ENCODE peak calls at places on chromosomes 4 and X, in ten cellular contexts. Y, D, K, C, I, B, S, Q, V and T are unnamed samples.

GRCh38 chrX:30892591-30892990 is 3.5 kb upstream of the TAB3 start:
- DNase-seq in S (no peak), Y (no peak), B (no peak), D (no peak), V (peak; percentile 31), Q (no peak), C (no peak), K (no peak), I (no peak), T (no peak)

GRCh38 chrX:139851730-139852129 is 81.1 kb downstream of the ATP11C start:
- DNase-seq in K (no peak), V (no peak), Y (no peak), D (no peak), I (no peak), C (no peak), S (no peak), Q (peak; percentile 67), B (no peak), T (no peak)

GRCh38 chrX:14871767-14872166 is 1.1 kb downstream of the FANCB start:
- DNase-seq in S (no peak), C (no peak), K (no peak), I (no peak), D (no peak), Q (no peak), V (no peak), B (no peak), Y (no peak), T (no peak)

GRCh38 chr4:110062166-110062565 is 136.2 kb downstream of the ELOVL6 start:
- DNase-seq in I (no peak), V (no peak), Y (no peak), C (no peak), Q (no peak), S (no peak), D (peak; percentile 83), K (no peak), B (no peak), T (no peak)

GRCh38 chrX:120306640-120307039 is 4.6 kb downstream of the TMEM255A start:
- DNase-seq in D (no peak), C (no peak), K (no peak), Q (no peak), I (no peak), B (no peak), Y (no peak), S (no peak), V (no peak), T (no peak)

GRCh38 chr4:23476514-23477090 is 413.2 kb downstream of the PPARGC1A start:
- DNase-seq in S (no peak), V (no peak), K (no peak), D (no peak), Y (no peak), C (no peak), I (no peak), Q (no peak), B (no peak), T (no peak)

GRCh38 chr4:13543648-13544555 is at the start of gene NKX3-2:
- DNase-seq in S (no peak), V (no peak), B (no peak), K (peak; percentile 78), Y (peak; percentile 36), I (no peak), C (peak; percentile 41), D (no peak), Q (no peak), T (peak; percentile 60)

GRCh38 chr4:128347930-128348660 is 60.5 kb upstream of the PGRMC2 start:
- DNase-seq in I (no peak), D (no peak), S (no peak), Q (no peak), V (no peak), Y (no peak), C (no peak), K (no peak), B (no peak), T (no peak)

GRCh38 chr4:81019016-81019415 is 11.5 kb upstream of the BMP3 start:
- DNase-seq in Y (no peak), V (no peak), D (no peak), K (no peak), I (no peak), C (no peak), Q (no peak), B (no peak), S (no peak), T (no peak)

GRCh38 chr4:76996445-76996844 is 46.9 kb downstream of the SEPTIN11 start:
- DNase-seq in S (no peak), C (no peak), I (no peak), D (no peak), K (no peak), Q (no peak), Y (no peak), B (no peak), V (peak; percentile 84), T (no peak)

GRCh38 chr4:23135792-23136645 is 443.3 kb downstream of the GBA3 start:
- DNase-seq in B (peak; percentile 24), D (peak; percentile 33), Q (peak; percentile 55), Y (peak; percentile 33), V (peak; percentile 7), I (no peak), C (peak; percentile 16), S (no peak), K (no peak), T (peak; percentile 22)

GRCh38 chr4:73707918-73708577 is 32.3 kb upstream of the CXCL8 start:
- DNase-seq in Q (peak; percentile 96), I (peak; percentile 60), D (no peak), S (no peak), V (no peak), C (no peak), Y (no peak), K (no peak), B (peak; percentile 90), T (no peak)

GRCh38 chr4:139509727-139510410 is 46.1 kb downstream of the SETD7 start:
- DNase-seq in C (no peak), K (no peak), S (no peak), Q (no peak), B (peak; percentile 45), V (peak; percentile 2), D (no peak), I (no peak), Y (no peak), T (no peak)

GRCh38 chrX:41304178-41304577 is 29.8 kb upstream of the DDX3X start:
- DNase-seq in D (no peak), B (no peak), V (no peak), S (no peak), Y (no peak), K (no peak), Q (no peak), C (no peak), I (no peak), T (no peak)

GRCh38 chr4:168710353-168710946 is 213.6 kb downstream of the PALLD start:
- DNase-seq in Q (peak; percentile 64), Y (no peak), K (peak; percentile 44), V (no peak), C (peak; percentile 31), D (peak; percentile 23), I (peak; percentile 40), B (peak; percentile 82), S (no peak), T (peak; percentile 40)